ENCODE peak calls at places on chromosomes 16 and 17, in five cellular contexts. J is GM23338, K is astrocyte of the spinal cord, D is foreskin fibroblast, H is endothelial cell. P is an unnamed sample.

GRCh38 chr16:64311241-64311640 is 810.6 kb downstream of the CDH11 start:
- DNase-seq in J (no peak), K (peak), D (peak), H (no peak), P (no peak)

GRCh38 chr16:12496181-12496580 is 307.5 kb downstream of the CPPED1 start:
- DNase-seq in J (no peak), K (no peak), D (no peak), H (no peak), P (no peak)

GRCh38 chr17:44400226-44400847 is 10.9 kb upstream of the ITGA2B start:
- DNase-seq in J (peak), K (peak), D (peak), H (no peak), P (peak)

GRCh38 chr17:82272495-82273326 is 789 bp downstream of the CSNK1D start:
- DNase-seq in J (peak), K (no peak), D (no peak), H (peak), P (no peak)

GRCh38 chr17:80491478-80492342 is 15.3 kb upstream of the NPTX1 start:
- DNase-seq in J (peak), K (no peak), D (no peak), H (no peak), P (no peak)

GRCh38 chr17:45200701-45201100 is 21.0 kb upstream of the FMNL1 start:
- DNase-seq in J (peak), K (no peak), D (no peak), H (no peak), P (no peak)

GRCh38 chr17:42667088-42667951 is 8.2 kb downstream of the TUBG2 start:
- DNase-seq in J (no peak), K (peak), D (peak), H (no peak), P (no peak)

GRCh38 chr17:80618304-80618703 is 73.7 kb downstream of the RPTOR start:
- DNase-seq in J (no peak), K (no peak), D (no peak), H (no peak), P (no peak)

GRCh38 chr16:77833906-77834599 is 45.7 kb downstream of the VAT1L start:
- DNase-seq in J (peak), K (peak), D (peak), H (peak), P (no peak)

GRCh38 chr16:82631701-82632685 is 5.2 kb downstream of the CDH13 start:
- DNase-seq in J (peak), K (no peak), D (no peak), H (no peak), P (no peak)

GRCh38 chr17:56886288-56886721 is 27.5 kb downstream of the TRIM25 start:
- DNase-seq in J (no peak), K (no peak), D (no peak), H (no peak), P (no peak)

GRCh38 chr16:28891964-28892890 is 13.9 kb downstream of the ATP2A1 start:
- DNase-seq in J (no peak), K (no peak), D (no peak), H (no peak), P (no peak)

GRCh38 chr17:52740006-52740405 is 581.5 kb upstream of the CA10 start:
- DNase-seq in J (no peak), K (no peak), D (no peak), H (no peak), P (no peak)

GRCh38 chr17:69350911-69351310 is 24.0 kb upstream of the ABCA5 start:
- DNase-seq in J (no peak), K (no peak), D (no peak), H (no peak), P (no peak)

GRCh38 chr16:72092832-72093447 is 480 bp downstream of the TXNL4B start:
- DNase-seq in J (peak), K (peak), D (peak), H (peak), P (peak)

GRCh38 chr17:45168991-45169752 is 7.5 kb downstream of the HEXIM2 start:
- DNase-seq in J (peak), K (no peak), D (no peak), H (no peak), P (no peak)

GRCh38 chr16:74271879-74272278 is 24.7 kb upstream of the PSMD7 start:
- DNase-seq in J (no peak), K (no peak), D (no peak), H (no peak), P (no peak)

GRCh38 chr16:84959045-84959576 is 52.2 kb downstream of the ZDHHC7 start:
- DNase-seq in J (peak), K (no peak), D (no peak), H (peak), P (no peak)

GRCh38 chr17:64107517-64108235 is 22.3 kb downstream of the ERN1 start:
- DNase-seq in J (no peak), K (peak), D (no peak), H (no peak), P (no peak)

DNA sequence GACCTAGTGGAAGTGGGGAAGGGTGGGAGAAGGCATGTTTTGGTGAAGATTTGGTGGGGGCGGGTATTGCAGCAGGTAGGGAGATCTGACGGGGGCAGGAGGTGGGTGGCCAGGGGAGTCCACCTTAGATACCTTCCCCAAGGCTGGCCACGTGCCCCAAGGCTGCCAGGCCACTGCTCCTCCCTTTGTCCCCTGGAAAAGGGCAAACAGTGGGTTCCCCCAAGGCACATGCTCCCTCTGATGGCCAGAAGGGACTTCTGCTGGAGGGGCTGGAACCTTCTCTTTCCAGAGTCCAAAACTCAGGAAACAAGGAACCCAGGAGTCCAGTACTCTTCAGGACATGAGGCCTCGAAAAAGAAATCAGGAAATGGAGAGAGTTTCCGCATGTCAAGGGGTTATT is 6.2 kb upstream of the PSMD3 start:
- DNase-seq in J (no peak), K (no peak), D (no peak), H (no peak), P (no peak)
- TF ChIP-seq CTCF in J (peak), K (peak), D (no peak), H (no peak), P (no peak)

DNA sequence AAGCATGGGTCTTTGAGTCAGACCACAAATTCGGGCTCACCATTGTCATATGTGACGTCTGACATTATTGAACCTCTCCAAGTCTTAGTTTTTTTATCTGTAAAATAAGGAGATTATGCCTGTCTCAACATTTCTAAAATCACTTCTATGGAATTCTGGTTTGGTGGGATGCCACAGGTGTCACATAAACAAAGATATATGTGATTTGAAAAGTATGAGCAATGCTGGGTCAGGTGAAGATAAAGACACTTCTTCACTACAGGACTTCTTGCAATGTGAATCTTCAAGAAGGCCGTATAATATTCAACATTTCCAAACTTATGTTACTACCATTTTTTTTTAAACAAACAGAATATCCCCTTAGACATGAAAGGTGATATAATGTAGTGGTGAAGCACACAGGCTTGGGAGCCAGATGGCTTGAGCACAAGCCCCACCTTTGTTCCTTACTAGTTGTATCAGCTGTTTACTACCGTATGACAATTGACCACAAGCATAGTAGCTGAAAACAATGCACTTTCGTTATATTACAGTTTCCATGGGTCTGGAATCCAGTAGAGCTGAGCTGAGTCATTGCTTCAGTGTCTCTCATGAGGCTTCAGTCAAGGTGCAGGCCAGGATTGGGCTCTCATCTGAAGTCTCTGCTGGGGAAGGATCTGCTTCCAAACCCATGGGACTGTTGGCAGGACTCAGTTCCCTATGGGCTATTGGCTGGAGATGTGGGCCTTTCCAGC is 87.7 kb downstream of the UTP18 start:
- DNase-seq in J (no peak), K (no peak), D (no peak), H (no peak), P (no peak)
- TF ChIP-seq CTCF in J (no peak), K (no peak), D (no peak), H (no peak), P (no peak)

GRCh38 chr17:74379495-74380085 is 12.3 kb downstream of the GPR142 start:
- DNase-seq in J (peak), K (peak), D (peak), H (peak), P (peak)

GRCh38 chr17:74380959-74381808 is 13.9 kb downstream of the GPR142 start:
- DNase-seq in J (no peak), K (no peak), D (no peak), H (no peak), P (no peak)

GRCh38 chr17:74383140-74383539 is 15.8 kb downstream of the GPR142 start:
- DNase-seq in J (no peak), K (no peak), D (no peak), H (no peak), P (no peak)

GRCh38 chr17:74385201-74385600 is 17.9 kb downstream of the GPR142 start:
- DNase-seq in J (no peak), K (no peak), D (no peak), H (no peak), P (no peak)

GRCh38 chr17:74380086-74380958 is 13.0 kb downstream of the GPR142 start:
- DNase-seq in J (peak), K (no peak), D (no peak), H (no peak), P (no peak)
- TF ChIP-seq CTCF in J (peak), K (no peak), D (no peak), H (no peak), P (no peak)

GRCh38 chr17:8326591-8327583 is 12.8 kb upstream of the ODF4 start:
- DNase-seq in J (peak), K (peak), D (no peak), H (peak), P (no peak)

GRCh38 chr17:8320990-8321389 is 10.9 kb downstream of the ARHGEF15 start:
- DNase-seq in J (peak), K (no peak), D (no peak), H (no peak), P (no peak)

GRCh38 chr17:8322078-8322477 is 12.0 kb downstream of the ARHGEF15 start:
- DNase-seq in J (no peak), K (no peak), D (no peak), H (no peak), P (no peak)

GRCh38 chr17:8324913-8325312 is 14.7 kb upstream of the ODF4 start:
- DNase-seq in J (no peak), K (no peak), D (no peak), H (no peak), P (no peak)

DNA sequence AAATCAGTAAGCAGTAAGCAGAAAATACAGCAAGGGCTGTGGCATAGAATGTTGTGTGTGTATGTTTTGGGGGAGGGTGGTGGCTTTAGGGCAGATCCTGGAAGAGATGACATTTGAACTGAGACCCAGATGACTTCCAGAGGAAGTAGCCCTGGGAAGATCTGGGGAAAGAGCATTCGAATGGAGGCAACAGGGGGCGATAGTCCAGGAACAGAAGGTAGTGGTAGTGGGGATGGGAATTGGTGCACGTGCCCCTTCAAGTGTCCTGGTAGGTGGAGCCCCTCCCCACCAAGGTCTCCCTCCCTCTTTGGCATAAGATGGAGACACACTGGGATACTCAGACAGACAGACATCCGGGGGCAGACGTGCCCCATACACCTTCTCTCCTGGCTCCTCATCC is 14.1 kb downstream of the ARHGEF15 start:
- DNase-seq in J (no peak), K (no peak), D (no peak), H (no peak), P (no peak)
- TF ChIP-seq CTCF in J (peak), K (no peak), D (no peak), H (no peak), P (no peak)

DNA sequence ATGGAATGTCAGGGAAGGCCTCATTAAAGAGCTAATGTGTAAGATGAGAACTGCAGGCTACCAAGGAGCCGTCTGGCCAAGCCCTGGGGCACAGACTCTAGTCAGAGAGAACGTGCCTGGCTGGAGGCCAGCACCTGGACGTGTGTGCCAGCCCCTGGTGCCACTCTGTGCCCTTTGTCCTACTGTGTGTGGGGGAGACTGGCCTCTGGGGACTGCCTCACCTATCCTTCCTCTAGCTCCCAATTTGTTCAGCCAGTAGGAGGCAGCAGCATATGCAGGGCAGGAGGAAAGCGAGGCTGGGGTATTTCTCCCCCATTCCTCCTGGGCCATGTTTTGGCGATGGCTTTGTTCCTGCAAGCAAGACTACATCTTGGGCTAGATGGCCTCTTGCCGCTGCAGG is 37.1 kb downstream of the KNOP1 start:
- DNase-seq in J (peak), K (no peak), D (no peak), H (no peak), P (no peak)
- TF ChIP-seq CTCF in J (peak), K (peak), D (peak), H (no peak), P (peak)